ENCODE peak calls at places on chromosomes 16 and 17, in six cellular contexts. Q is tibial artery, V is islet precursor cell, X is NCI-H2029 treated with DMSO at 0.1 percent for 48 hours, I is A549, Z is AG09319. H is an unnamed sample.
A peak's percentile ranks its signal among the peaks of the same experiment; 100 is the strongest.

GRCh38 chr17:67570797-67571196 is 146.9 kb upstream of the NOL11 start:
- DNase-seq in Q (no peak), V (peak; percentile 19), X (no peak), I (no peak), Z (no peak), H (no peak)

GRCh38 chr17:56174421-56174820 is 21.1 kb downstream of the ANKFN1 start:
- DNase-seq in Q (no peak), V (no peak), X (no peak), I (no peak), Z (no peak), H (no peak)

GRCh38 chr16:56245197-56245596 is 53.9 kb downstream of the GNAO1 start:
- DNase-seq in Q (no peak), V (peak; percentile 92), X (no peak), I (no peak), Z (peak; percentile 20), H (no peak)

GRCh38 chr17:18070861-18071340 is 16.8 kb upstream of the DRG2 start:
- DNase-seq in Q (no peak), V (peak; percentile 74), X (no peak), I (no peak), Z (no peak), H (no peak)

GRCh38 chr16:3149630-3150345 is 15.0 kb downstream of the ZNF213 start:
- DNase-seq in Q (peak; percentile 66), V (peak; percentile 88), X (no peak), I (peak; percentile 83), Z (no peak), H (no peak)

GRCh38 chr17:39360537-39360936 is 40.9 kb downstream of the FBXL20 start:
- DNase-seq in Q (no peak), V (no peak), X (no peak), I (no peak), Z (no peak), H (no peak)

GRCh38 chr17:65638221-65638940 is 76.9 kb upstream of the AXIN2 start:
- DNase-seq in Q (no peak), V (no peak), X (peak; percentile 59), I (no peak), Z (peak; percentile 56), H (no peak)

GRCh38 chr16:77585379-77585778 is 136.9 kb upstream of the NUDT7 start:
- DNase-seq in Q (no peak), V (no peak), X (no peak), I (no peak), Z (no peak), H (no peak)

GRCh38 chr17:14372905-14373559 is 72.2 kb downstream of the HS3ST3B1 start:
- DNase-seq in Q (no peak), V (peak; percentile 67), X (no peak), I (no peak), Z (no peak), H (no peak)

GRCh38 chr17:41486316-41486715 is 3.4 kb downstream of the KRT36 start:
- DNase-seq in Q (no peak), V (no peak), X (no peak), I (no peak), Z (no peak), H (no peak)

GRCh38 chr16:75714661-75715060 is 11.6 kb downstream of the CPHXL start:
- DNase-seq in Q (no peak), V (no peak), X (no peak), I (no peak), Z (no peak), H (no peak)

GRCh38 chr17:17313350-17313991 is 10.3 kb downstream of the NT5M start:
- DNase-seq in Q (no peak), V (peak; percentile 86), X (no peak), I (peak; percentile 71), Z (no peak), H (no peak)

GRCh38 chr17:50539762-50540440 is 7.1 kb upstream of the SPATA20 start:
- DNase-seq in Q (no peak), V (no peak), X (no peak), I (peak; percentile 39), Z (no peak), H (no peak)

GRCh38 chr17:78406396-78406795 is 27.9 kb downstream of the PGS1 start:
- DNase-seq in Q (no peak), V (no peak), X (no peak), I (no peak), Z (no peak), H (no peak)

H was measured in thoracic aorta.